ENCODE peak calls at places on chromosome 6, in ten cellular contexts. One of them, this sample, is unnamed.

GRCh38 chr6:170174771-170175643 is 115.9 kb downstream of the DLL1 start:
- DNase-seq in anterior cingulate cortex: no peak
- DNase-seq in iris pigment epithelial cell: no peak
- DNase-seq in ACHN: no peak
- DNase-seq in mucosa of descending colon: no peak
- DNase-seq in fibroblast of lung: no peak
- DNase-seq in spleen: peak; percentile 65
- DNase-seq in hepatocyte: no peak
- DNase-seq in naive thymus-derived CD8-positive, alpha-beta T cell: peak; percentile 15
- DNase-seq in astrocyte of the cerebellum: no peak
- DNase-seq in this sample: no peak

GRCh38 chr6:56953597-56954388 is 1.1 kb upstream of the BEND6 start:
- DNase-seq in anterior cingulate cortex: no peak
- DNase-seq in iris pigment epithelial cell: peak; percentile 42
- DNase-seq in ACHN: no peak
- DNase-seq in mucosa of descending colon: peak; percentile 2
- DNase-seq in fibroblast of lung: peak; percentile 35
- DNase-seq in spleen: no peak
- DNase-seq in hepatocyte: peak; percentile 7
- DNase-seq in naive thymus-derived CD8-positive, alpha-beta T cell: no peak
- DNase-seq in astrocyte of the cerebellum: no peak
- DNase-seq in this sample: no peak

GRCh38 chr6:34945317-34945716 is 56.3 kb downstream of the ANKS1A start:
- DNase-seq in anterior cingulate cortex: no peak
- DNase-seq in iris pigment epithelial cell: no peak
- DNase-seq in ACHN: no peak
- DNase-seq in mucosa of descending colon: no peak
- DNase-seq in fibroblast of lung: no peak
- DNase-seq in spleen: no peak
- DNase-seq in hepatocyte: no peak
- DNase-seq in naive thymus-derived CD8-positive, alpha-beta T cell: no peak
- DNase-seq in astrocyte of the cerebellum: no peak
- DNase-seq in this sample: no peak

GRCh38 chr6:129795261-129795660 is 65.9 kb downstream of the TMEM244 start:
- DNase-seq in anterior cingulate cortex: no peak
- DNase-seq in iris pigment epithelial cell: no peak
- DNase-seq in ACHN: peak; percentile 40
- DNase-seq in mucosa of descending colon: no peak
- DNase-seq in fibroblast of lung: peak; percentile 19
- DNase-seq in spleen: no peak
- DNase-seq in hepatocyte: no peak
- DNase-seq in naive thymus-derived CD8-positive, alpha-beta T cell: no peak
- DNase-seq in astrocyte of the cerebellum: no peak
- DNase-seq in this sample: no peak

GRCh38 chr6:136969433-136969832 is 47.3 kb downstream of the SLC35D3 start:
- DNase-seq in anterior cingulate cortex: no peak
- DNase-seq in iris pigment epithelial cell: no peak
- DNase-seq in ACHN: no peak
- DNase-seq in mucosa of descending colon: peak; percentile 9
- DNase-seq in fibroblast of lung: no peak
- DNase-seq in spleen: no peak
- DNase-seq in hepatocyte: peak; percentile 53
- DNase-seq in naive thymus-derived CD8-positive, alpha-beta T cell: no peak
- DNase-seq in astrocyte of the cerebellum: no peak
- DNase-seq in this sample: no peak

GRCh38 chr6:30325150-30325872 is 1.4 kb upstream of the TRIM39 start:
- DNase-seq in anterior cingulate cortex: no peak
- DNase-seq in iris pigment epithelial cell: peak; percentile 68
- DNase-seq in ACHN: peak; percentile 72
- DNase-seq in mucosa of descending colon: peak; percentile 72
- DNase-seq in fibroblast of lung: peak; percentile 41
- DNase-seq in spleen: peak; percentile 86
- DNase-seq in hepatocyte: peak; percentile 83
- DNase-seq in naive thymus-derived CD8-positive, alpha-beta T cell: peak; percentile 72
- DNase-seq in astrocyte of the cerebellum: no peak
- DNase-seq in this sample: no peak

GRCh38 chr6:153436346-153436745 is 305.3 kb upstream of the RGS17 start:
- DNase-seq in anterior cingulate cortex: no peak
- DNase-seq in iris pigment epithelial cell: no peak
- DNase-seq in ACHN: no peak
- DNase-seq in mucosa of descending colon: no peak
- DNase-seq in fibroblast of lung: no peak
- DNase-seq in spleen: no peak
- DNase-seq in hepatocyte: no peak
- DNase-seq in naive thymus-derived CD8-positive, alpha-beta T cell: no peak
- DNase-seq in astrocyte of the cerebellum: no peak
- DNase-seq in this sample: no peak

GRCh38 chr6:21479140-21479539 is 114.4 kb upstream of the SOX4 start:
- DNase-seq in anterior cingulate cortex: no peak
- DNase-seq in iris pigment epithelial cell: peak; percentile 59
- DNase-seq in ACHN: no peak
- DNase-seq in mucosa of descending colon: peak; percentile 9
- DNase-seq in fibroblast of lung: peak; percentile 72
- DNase-seq in spleen: no peak
- DNase-seq in hepatocyte: no peak
- DNase-seq in naive thymus-derived CD8-positive, alpha-beta T cell: no peak
- DNase-seq in astrocyte of the cerebellum: peak; percentile 6
- DNase-seq in this sample: peak; percentile 57

GRCh38 chr6:47207261-47207660 is 102.4 kb downstream of the TNFRSF21 start:
- DNase-seq in anterior cingulate cortex: no peak
- DNase-seq in iris pigment epithelial cell: no peak
- DNase-seq in ACHN: no peak
- DNase-seq in mucosa of descending colon: no peak
- DNase-seq in fibroblast of lung: no peak
- DNase-seq in spleen: no peak
- DNase-seq in hepatocyte: no peak
- DNase-seq in naive thymus-derived CD8-positive, alpha-beta T cell: no peak
- DNase-seq in astrocyte of the cerebellum: no peak
- DNase-seq in this sample: no peak